ENCODE peak calls at places on chromosomes 4 and X, in nine cellular contexts. C is tibial nerve, P is K562, B is A549, I is ovary, M is esophagus muscularis mucosa, D is HepG2, L is H1, S is SK-N-SH. Z is an unnamed sample.

GRCh38 chr4:112926826-112927225 is 122.6 kb upstream of the ANK2 start:
- DNase-seq in L (no peak), I (no peak), P (no peak), C (no peak), B (no peak), D (no peak), M (no peak), S (no peak), Z (no peak)

GRCh38 chr4:121140712-121141111 is 23.4 kb downstream of the TNIP3 start:
- DNase-seq in L (no peak), S (no peak), I (no peak), D (no peak), C (no peak), M (no peak), B (no peak), P (no peak), Z (no peak)

GRCh38 chr4:12949719-12950118 is 534.4 kb downstream of the RAB28 start:
- DNase-seq in B (no peak), P (no peak), I (no peak), S (no peak), M (no peak), L (no peak), C (no peak), D (peak; percentile 84), Z (no peak)

GRCh38 chr4:94636004-94636403 is 121.8 kb upstream of the BMPR1B start:
- DNase-seq in S (no peak), D (no peak), M (no peak), I (no peak), B (no peak), P (no peak), C (no peak), L (no peak), Z (no peak)

GRCh38 chr4:36551697-36552214 is 270.3 kb downstream of the DTHD1 start:
- DNase-seq in S (no peak), P (no peak), M (no peak), C (no peak), B (no peak), D (no peak), L (peak; percentile 23), I (no peak), Z (no peak)

GRCh38 chrX:69104756-69105434 is 60.4 kb downstream of the PJA1 start:
- DNase-seq in P (no peak), B (no peak), S (no peak), I (no peak), M (no peak), D (peak; percentile 35), L (no peak), C (no peak), Z (no peak)

GRCh38 chrX:101219840-101220191 is 230 bp downstream of the DRP2 start:
- DNase-seq in C (no peak), B (no peak), L (no peak), D (no peak), M (no peak), I (no peak), P (no peak), S (peak; percentile 20), Z (no peak)

GRCh38 chr4:169058312-169058711 is 48.3 kb upstream of the CBR4 start:
- DNase-seq in L (no peak), B (no peak), M (no peak), C (no peak), D (no peak), I (no peak), S (no peak), P (no peak), Z (no peak)

GRCh38 chrX:141341743-141342142 is 99.4 kb upstream of the SPANXC start:
- DNase-seq in M (no peak), L (no peak), S (no peak), D (no peak), C (no peak), P (no peak), I (no peak), B (no peak), Z (no peak)

GRCh38 chrX:48665991-48666390 is 17.6 kb upstream of the WAS start:
- DNase-seq in B (no peak), S (no peak), C (no peak), D (no peak), P (no peak), M (no peak), I (no peak), L (no peak), Z (no peak)

GRCh38 chrX:3962511-3963350 is 249.3 kb upstream of the PRKX start:
- DNase-seq in M (no peak), D (peak; percentile 1), I (no peak), P (peak; percentile 4), C (no peak), B (peak; percentile 7), S (peak; percentile 18), L (no peak), Z (no peak)

GRCh38 chrX:38142598-38142997 is 78.1 kb downstream of the SRPX start:
- DNase-seq in S (no peak), I (no peak), D (no peak), P (no peak), M (no peak), L (no peak), C (no peak), B (no peak), Z (no peak)

GRCh38 chrX:103656623-103657022 is 27.8 kb downstream of the TCEAL1 start:
- DNase-seq in I (no peak), B (peak; percentile 88), S (no peak), D (no peak), C (no peak), M (no peak), L (no peak), P (no peak), Z (no peak)

GRCh38 chrX:41692162-41692749 is 3.5 kb downstream of the GPR34 start:
- DNase-seq in D (no peak), C (no peak), I (no peak), L (no peak), M (no peak), P (no peak), B (no peak), S (no peak), Z (no peak)

GRCh38 chr4:64584981-64585557 is 175.8 kb upstream of the TECRL start:
- DNase-seq in B (peak; percentile 46), D (peak; percentile 40), I (no peak), C (no peak), S (peak; percentile 10), P (peak; percentile 47), M (no peak), L (no peak), Z (no peak)

GRCh38 chr4:148203056-148203898 is 238.9 kb downstream of the NR3C2 start:
- DNase-seq in C (no peak), S (no peak), D (no peak), L (no peak), P (no peak), M (no peak), B (no peak), I (no peak), Z (no peak)

GRCh38 chr4:124890522-124890921 is 178.0 kb upstream of the ANKRD50 start:
- DNase-seq in M (no peak), P (no peak), D (no peak), L (no peak), I (no peak), S (no peak), C (no peak), B (no peak), Z (no peak)

GRCh38 chr4:146023334-146023967 is 84.8 kb upstream of the ZNF827 start:
- DNase-seq in D (no peak), B (no peak), L (no peak), C (no peak), S (no peak), P (no peak), M (no peak), I (no peak), Z (no peak)

GRCh38 chr4:32147446-32148064 is 1427.4 kb downstream of the PCDH7 start:
- DNase-seq in I (no peak), M (no peak), L (no peak), P (no peak), D (no peak), B (no peak), C (no peak), S (no peak), Z (no peak)

GRCh38 chrX:56800307-56800706 is 71.3 kb downstream of the NBDY start:
- DNase-seq in L (no peak), D (no peak), P (no peak), I (no peak), B (no peak), S (no peak), M (no peak), C (no peak), Z (peak; percentile 3)

DNA sequence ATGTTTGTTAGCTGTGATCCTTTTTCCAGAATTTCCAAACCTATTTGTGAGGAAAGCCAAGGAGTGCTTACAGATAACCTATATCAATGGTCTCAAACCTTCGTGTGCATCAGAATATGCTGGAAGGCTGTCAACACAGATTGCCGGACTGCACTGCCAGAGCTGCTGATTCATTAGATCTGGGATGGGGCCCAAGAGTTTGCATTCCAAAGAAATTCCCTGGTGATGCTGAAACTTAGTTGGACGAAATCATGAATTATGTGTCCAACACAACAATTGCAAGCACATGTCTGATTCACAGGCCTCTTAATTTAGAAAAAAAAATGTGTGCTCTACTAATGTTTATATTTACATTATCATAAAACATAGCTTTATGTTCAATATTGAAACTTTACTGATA is 544.0 kb upstream of the AMOT start:
- DNase-seq in D (no peak), M (no peak), P (no peak), I (no peak), C (no peak), B (no peak), S (no peak), L (no peak), Z (no peak)
- TF ChIP-seq EP300 in D (no peak), M (no peak), P (no peak), I (no peak), C (no peak), B (no peak), S (peak; percentile 69), L (no peak), Z (no peak)

GRCh38 chrX:70442224-70442623 is 2.4 kb upstream of the DLG3 start:
- DNase-seq in L (no peak), S (no peak), P (no peak), C (no peak), B (no peak), M (no peak), I (no peak), D (no peak), Z (no peak)
- H3K4me1 ChIP-seq in L (no peaks in the 10 kb centered on the region), S (no peaks in the 10 kb centered on the region), P (no peaks in the 10 kb centered on the region), C (no peaks in the 10 kb centered on the region), B (peaks cover 4% of the 10 kb centered on the region), M (peaks cover 11% of the 10 kb centered on the region), I (no peaks in the 10 kb centered on the region), D (peaks cover under 1% of the 10 kb centered on the region), Z (peaks cover 6% of the 10 kb centered on the region)

GRCh38 chrX:681989-682388 is 51.4 kb downstream of the SHOX start:
- DNase-seq in I (no peak), P (no peak), L (no peak), C (no peak), M (no peak), D (no peak), S (no peak), B (no peak), Z (no peak)
- TF ChIP-seq EP300 in I (no peak), P (no peak), L (no peak), C (no peak), M (no peak), D (no peak), S (no peak), B (no peak), Z (no peak)

DNA sequence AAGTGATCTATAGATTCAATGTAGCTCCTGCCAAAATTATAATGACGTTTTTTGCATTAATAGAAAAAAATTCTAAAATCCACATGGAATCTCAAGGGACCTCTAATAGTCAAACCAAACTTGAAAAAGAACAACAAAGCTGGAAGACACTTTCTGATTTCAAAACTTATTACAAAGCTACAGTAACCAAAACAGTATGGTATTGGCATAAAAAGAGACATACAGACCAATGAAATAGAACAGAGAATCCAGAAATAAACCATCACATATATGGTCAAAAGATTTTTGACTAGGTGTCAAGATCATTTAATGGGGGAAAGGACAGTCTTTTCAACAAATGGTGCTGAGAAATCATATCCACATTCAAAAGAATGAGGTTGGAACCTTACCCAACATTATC is 4.0 kb downstream of the FBXO8 start:
- DNase-seq in M (no peak), I (no peak), P (no peak), D (no peak), B (no peak), L (no peak), C (no peak), S (no peak), Z (no peak)
- H3K4me1 ChIP-seq in M (peaks cover 36% of the 10 kb centered on the region), I (no peaks in the 10 kb centered on the region), P (peaks cover 3% of the 10 kb centered on the region), D (peaks cover 6% of the 10 kb centered on the region), B (peaks cover 7% of the 10 kb centered on the region), L (no peaks in the 10 kb centered on the region), C (peaks cover 10% of the 10 kb centered on the region), S (no peaks in the 10 kb centered on the region), Z (no peaks in the 10 kb centered on the region)